ENCODE peak calls at places on chromosomes 5 and 9, in nine cellular contexts. I is activated T-cell treated with anti-CD3 and anti-CD28 coated beads, Interleukin-2, amount 50 U/mL, for 1 hour; U is ovary; X is glomerular endothelial cell; M is fibroblast of the aortic adventitia; B is activated effector memory CD4-positive, alpha-beta T cell treated with anti-CD3 and anti-CD28 coated beads, Interleukin-2, amount 50 U/mL, for 16 hours; W is iPS DF 6.9; N is effector memory CD8-positive, alpha-beta T cell; P is IMR-90. Y is an unnamed sample.

GRCh38 chr9:69964446-69964845 is 79.2 kb upstream of the MAMDC2 start:
- DNase-seq in U (no peak), I (no peak), W (no peak), B (no peak), P (no peak), M (no peak), N (no peak), X (no peak), Y (no peak)

GRCh38 chr5:137995077-137995746 is 37.7 kb downstream of the FAM13B start:
- DNase-seq in P (peak), I (no peak), N (no peak), M (peak), B (no peak), U (no peak), W (no peak), X (peak), Y (peak)

GRCh38 chr9:123282343-123283047 is 14.1 kb upstream of the STRBP start:
- DNase-seq in W (no peak), B (no peak), N (no peak), U (no peak), I (no peak), M (no peak), X (no peak), P (no peak), Y (no peak)

GRCh38 chr5:40383719-40384651 is 295.7 kb upstream of the PTGER4 start:
- DNase-seq in I (no peak), X (no peak), P (peak), N (no peak), U (no peak), W (no peak), M (peak), B (no peak), Y (no peak)

GRCh38 chr5:19988447-19988846 is 447 bp upstream of the CDH18 start:
- DNase-seq in M (no peak), W (no peak), P (no peak), I (no peak), U (no peak), N (no peak), X (no peak), B (no peak), Y (no peak)

GRCh38 chr5:98627121-98627520 is 146.3 kb upstream of the RGMB start:
- DNase-seq in N (no peak), U (no peak), W (no peak), P (no peak), M (no peak), I (no peak), X (no peak), B (no peak), Y (no peak)

GRCh38 chr5:33241826-33242225 is 198.9 kb upstream of the TARS1 start:
- DNase-seq in U (no peak), B (no peak), W (no peak), I (no peak), M (no peak), N (no peak), X (peak), P (no peak), Y (peak)

GRCh38 chr5:37839441-37840035 is 303 bp downstream of the GDNF start:
- DNase-seq in X (no peak), W (no peak), M (peak), B (no peak), U (peak), I (no peak), N (no peak), P (peak), Y (no peak)

GRCh38 chr5:68070641-68071191 is 144.8 kb upstream of the PIK3R1 start:
- DNase-seq in I (no peak), B (no peak), P (no peak), N (no peak), M (peak), U (no peak), X (no peak), W (no peak), Y (no peak)

GRCh38 chr9:78032599-78033457 is 1.2 kb upstream of the GNAQ start:
- DNase-seq in B (no peak), U (no peak), I (no peak), W (no peak), X (no peak), N (no peak), M (no peak), P (no peak), Y (no peak)

GRCh38 chr9:131800366-131800765 is 60.5 kb upstream of the RAPGEF1 start:
- DNase-seq in X (no peak), U (no peak), B (no peak), N (no peak), M (no peak), W (no peak), I (no peak), P (no peak), Y (no peak)